ENCODE peak calls at places on chromosomes 4 and X, in six cellular contexts. U is lower lobe of right lung, J is left ventricle myocardium inferior, F is SJCRH30, Q is A549, M is thoracic aorta. B is an unnamed sample.

GRCh38 chrX:103626855-103627254 is 1.9 kb upstream of the TCEAL1 start:
- DNase-seq in U (no peak), J (no peak), F (no peak), Q (no peak), M (no peak), B (no peak)

GRCh38 chr4:6767725-6768538 is 14.6 kb upstream of the KIAA0232 start:
- DNase-seq in U (peak), J (no peak), F (no peak), Q (no peak), M (no peak), B (no peak)

GRCh38 chrX:2409796-2410195 is 91.0 kb downstream of the DHRSX start:
- DNase-seq in U (no peak), J (no peak), F (no peak), Q (no peak), M (no peak), B (no peak)

GRCh38 chr4:54063224-54063623 is 1.2 kb downstream of the CHIC2 start:
- DNase-seq in U (no peak), J (no peak), F (no peak), Q (no peak), M (no peak), B (peak)

GRCh38 chr4:21801661-21802355 is 146.8 kb downstream of the KCNIP4 start:
- DNase-seq in U (no peak), J (no peak), F (no peak), Q (no peak), M (no peak), B (no peak)

GRCh38 chr4:150582101-150582565 is at the start of gene MAB21L2:
- DNase-seq in U (no peak), J (no peak), F (no peak), Q (no peak), M (no peak), B (no peak)

GRCh38 chr4:95660719-95661118 is 111.9 kb upstream of the UNC5C start:
- DNase-seq in U (no peak), J (no peak), F (no peak), Q (no peak), M (no peak), B (no peak)

GRCh38 chr4:125517831-125518230 is 203.1 kb downstream of the FAT4 start:
- DNase-seq in U (no peak), J (no peak), F (no peak), Q (no peak), M (no peak), B (no peak)

GRCh38 chr4:41124916-41125548 is 89.3 kb downstream of the APBB2 start:
- DNase-seq in U (no peak), J (no peak), F (no peak), Q (peak), M (no peak), B (no peak)

GRCh38 chr4:36392916-36393315 is 111.5 kb downstream of the DTHD1 start:
- DNase-seq in U (no peak), J (no peak), F (no peak), Q (no peak), M (no peak), B (no peak)

GRCh38 chrX:49271341-49271740 is 1.7 kb downstream of the PPP1R3F start:
- DNase-seq in U (no peak), J (no peak), F (no peak), Q (no peak), M (no peak), B (no peak)

GRCh38 chr4:15885422-15885821 is 53.1 kb downstream of the FGFBP1 start:
- DNase-seq in U (no peak), J (no peak), F (no peak), Q (no peak), M (no peak), B (no peak)

GRCh38 chrX:53682885-53683555 is 3.5 kb downstream of the HUWE1 start:
- DNase-seq in U (no peak), J (no peak), F (peak), Q (peak), M (no peak), B (no peak)

GRCh38 chr4:37568494-37568893 is 117.7 kb downstream of the RELL1 start:
- DNase-seq in U (no peak), J (no peak), F (no peak), Q (no peak), M (no peak), B (no peak)

GRCh38 chr4:151408630-151409469 is at the start of gene FHIP1A:
- DNase-seq in U (peak), J (peak), F (peak), Q (peak), M (no peak), B (peak)

GRCh38 chr4:186823989-186824388 is 100.3 kb upstream of the FAT1 start:
- DNase-seq in U (no peak), J (no peak), F (no peak), Q (no peak), M (no peak), B (no peak)

GRCh38 chr4:15376594-15376993 is 51.2 kb upstream of the C1QTNF7 start:
- DNase-seq in U (no peak), J (no peak), F (no peak), Q (peak), M (no peak), B (no peak)

GRCh38 chr4:47538516-47538915 is 53.4 kb downstream of the ATP10D start:
- DNase-seq in U (no peak), J (no peak), F (no peak), Q (no peak), M (no peak), B (no peak)

GRCh38 chr4:48275247-48275646 is 5.6 kb upstream of the TEC start:
- DNase-seq in U (no peak), J (no peak), F (no peak), Q (peak), M (no peak), B (no peak)

GRCh38 chr4:153233761-153234371 is 29.6 kb downstream of the TRIM2 start:
- DNase-seq in U (no peak), J (no peak), F (peak), Q (peak), M (no peak), B (no peak)

GRCh38 chrX:124211312-124211942 is 121.0 kb upstream of the TEX13D start:
- DNase-seq in U (no peak), J (no peak), F (peak), Q (peak), M (no peak), B (no peak)

GRCh38 chr4:26140150-26140898 is 180.5 kb upstream of the RBPJ start:
- DNase-seq in U (no peak), J (no peak), F (peak), Q (no peak), M (no peak), B (no peak)

GRCh38 chr4:99808260-99808857 is 8.3 kb upstream of the DAPP1 start:
- DNase-seq in U (peak), J (peak), F (peak), Q (peak), M (no peak), B (no peak)

GRCh38 chr4:8278421-8279287 is 9.1 kb downstream of the HTRA3 start:
- DNase-seq in U (no peak), J (peak), F (no peak), Q (no peak), M (no peak), B (no peak)
- H3K4me3 ChIP-seq in U (no peak), J (no peak), F (no peak), Q (no peak), M (no peak), B (no peak)

DNA sequence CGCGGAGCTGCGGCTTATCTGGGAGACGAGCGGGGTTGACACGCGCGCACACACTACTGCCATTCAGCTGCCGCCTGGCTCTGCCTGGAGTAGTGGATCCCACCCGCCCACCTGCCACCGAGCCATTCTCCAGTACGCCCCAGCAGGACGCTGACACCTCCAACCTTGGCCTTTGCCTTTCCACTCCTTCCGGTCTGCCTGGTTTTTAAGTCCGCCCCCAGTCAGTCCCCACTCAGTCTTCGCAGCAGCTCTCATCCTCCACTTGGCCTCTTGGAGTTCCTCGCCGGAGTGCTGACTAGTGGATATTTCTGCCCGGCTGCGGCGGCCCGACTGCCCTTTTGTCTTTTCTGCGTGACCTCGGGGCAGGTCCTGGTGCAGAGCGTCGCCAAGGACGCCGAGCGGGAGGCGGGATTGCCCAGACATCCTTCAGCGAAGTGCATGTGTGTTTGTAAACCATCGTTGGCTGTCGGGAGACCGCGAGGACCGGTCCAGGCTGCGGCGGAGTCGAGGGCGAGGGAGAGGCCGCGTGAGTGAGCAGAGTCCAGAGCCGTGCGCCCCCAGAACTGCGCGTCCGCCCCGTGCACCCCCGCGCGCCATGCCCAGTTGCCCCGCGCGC is 1.1 kb downstream of the SLIT2 start:
- DNase-seq in U (peak), J (peak), F (no peak), Q (no peak), M (no peak), B (peak)
- H3K4me3 ChIP-seq in U (peak), J (peak), F (peak), Q (no peak), M (peak), B (no peak)

DNA sequence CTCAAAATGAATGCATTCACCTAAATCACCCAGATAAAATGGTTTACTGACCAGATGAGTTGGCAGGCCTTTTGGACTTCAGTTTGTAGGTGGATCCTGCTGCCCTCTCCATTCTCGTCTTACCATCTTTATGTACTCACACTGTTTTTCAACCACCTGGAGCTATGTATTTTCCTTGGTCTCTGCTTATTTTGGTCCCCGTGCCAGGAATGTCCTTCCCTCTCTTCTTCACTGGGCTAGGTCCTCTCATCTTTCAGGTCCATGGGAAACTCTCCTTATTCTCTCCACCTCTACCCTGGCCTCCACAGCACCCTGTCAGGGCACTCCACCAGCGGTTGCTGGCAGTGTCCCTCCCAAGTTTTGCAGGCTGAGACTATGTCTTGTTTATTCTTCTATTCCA is 2.6 kb downstream of the GPRIN3 start:
- DNase-seq in U (no peak), J (no peak), F (no peak), Q (peak), M (no peak), B (no peak)
- H3K4me3 ChIP-seq in U (peak), J (peak), F (no peak), Q (peak), M (peak), B (no peak)

DNA sequence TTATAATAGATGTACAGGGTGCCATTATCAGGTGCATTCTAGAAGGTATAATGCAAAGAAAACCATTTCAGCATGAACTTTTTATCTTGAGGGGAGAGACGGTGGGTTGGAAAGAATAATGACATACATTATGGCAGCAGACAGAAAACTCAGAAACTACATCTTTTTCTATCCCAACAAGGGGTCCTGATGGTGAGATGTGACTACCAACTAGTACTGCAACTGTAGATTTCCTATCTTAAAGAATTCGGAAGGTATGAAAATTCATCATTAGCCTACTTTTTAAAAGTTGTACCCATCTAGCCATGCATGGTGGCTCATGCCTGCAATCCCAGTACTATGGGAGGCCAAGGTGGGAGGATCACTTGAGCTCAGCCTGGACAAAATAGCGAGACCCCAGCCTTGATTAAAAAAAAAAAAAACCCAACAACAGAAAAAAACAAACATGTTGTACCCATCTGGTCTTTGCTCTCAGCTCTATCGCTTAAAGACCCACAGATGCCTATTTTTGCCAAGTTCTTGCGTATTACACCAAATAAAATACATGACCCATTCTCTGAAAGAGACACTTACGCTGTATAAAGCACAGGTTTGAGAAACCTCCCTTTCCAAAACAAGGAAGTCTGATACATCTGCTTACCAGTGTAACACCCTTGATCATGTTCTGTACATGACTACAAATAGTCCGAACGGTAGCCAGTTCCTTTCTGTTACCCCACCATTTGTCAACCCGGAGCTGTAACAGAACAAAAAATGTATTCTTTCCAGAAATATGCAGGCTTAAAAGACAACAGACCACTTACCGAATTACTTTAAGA is 1.6 kb downstream of the RPL9 start:
- DNase-seq in U (no peak), J (no peak), F (no peak), Q (no peak), M (no peak), B (no peak)
- H3K4me3 ChIP-seq in U (peak), J (peak), F (peak), Q (peak), M (peak), B (peak)

GRCh38 chr4:18075823-18076433 is 54.4 kb upstream of the LCORL start:
- DNase-seq in U (no peak), J (peak), F (peak), Q (peak), M (no peak), B (peak)
- H3K4me3 ChIP-seq in U (no peak), J (no peak), F (no peak), Q (no peak), M (no peak), B (no peak)

DNA sequence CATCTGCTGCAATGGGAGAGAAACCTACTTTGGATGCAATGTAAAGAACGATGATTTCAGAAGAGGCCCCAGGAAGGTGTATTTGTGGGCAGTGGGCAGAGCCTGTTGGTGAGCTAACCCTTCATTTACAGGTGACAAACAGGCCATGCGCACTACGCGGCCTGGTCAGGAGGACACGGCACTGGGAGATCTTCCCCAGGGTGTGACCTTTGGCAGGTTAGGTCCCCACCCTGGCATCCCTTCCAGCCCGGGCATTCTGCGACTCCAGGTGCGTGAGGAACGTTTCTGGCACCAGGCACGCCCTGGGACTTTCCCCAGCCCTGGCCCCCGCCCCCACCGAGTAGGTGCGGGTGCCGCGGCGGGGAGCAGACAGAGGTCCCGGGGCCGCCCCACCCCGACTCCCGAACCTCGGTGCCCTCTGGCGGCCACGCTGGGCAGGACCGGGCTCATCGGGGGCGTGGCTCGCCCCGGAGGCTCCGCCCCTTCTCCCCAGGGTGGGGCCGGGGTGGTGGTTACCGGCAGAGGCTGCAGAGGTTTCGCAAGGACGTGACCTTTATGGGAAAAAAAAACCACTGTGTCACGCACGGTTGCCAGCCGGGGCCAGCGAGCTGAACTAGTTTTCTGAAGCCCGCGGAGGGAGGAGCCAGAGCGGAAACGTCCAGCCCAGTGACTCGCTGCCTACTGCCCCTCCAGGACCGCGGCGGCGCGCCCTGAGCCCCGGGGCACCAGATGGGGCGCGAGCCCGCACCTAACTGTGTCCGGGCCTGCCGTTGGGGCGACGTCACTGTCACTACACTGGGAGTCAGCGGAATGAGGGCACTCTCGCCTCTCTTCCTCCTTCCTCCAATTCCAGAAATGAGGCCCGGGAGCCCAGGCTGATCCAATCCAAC is 5.0 kb upstream of the NYX start:
- DNase-seq in U (peak), J (peak), F (no peak), Q (peak), M (peak), B (peak)
- H3K4me3 ChIP-seq in U (peak), J (peak), F (no peak), Q (peak), M (peak), B (peak)